ENCODE peak calls at places on chromosomes 2 and 18, in four cellular contexts. W is body of pancreas, V is IMR-90, E is tibial nerve. N is an unnamed sample.

GRCh38 chr2:190882831-190883582 is 2.4 kb downstream of the GLS start:
- DNase-seq in W (no peak), V (no peak), E (no peak), N (no peak)

GRCh38 chr2:7709907-7710306 is 792.7 kb downstream of the RNF144A start:
- DNase-seq in W (no peak), V (peak; percentile 31), E (no peak), N (no peak)

GRCh38 chr2:127884436-127884835 is 1.3 kb downstream of the AMMECR1L start:
- DNase-seq in W (no peak), V (peak; percentile 89), E (no peak), N (no peak)

GRCh38 chr18:68467966-68468365 is 246.9 kb downstream of the TMX3 start:
- DNase-seq in W (no peak), V (no peak), E (no peak), N (no peak)

GRCh38 chr18:42640160-42640559 is 475.3 kb downstream of the RIT2 start:
- DNase-seq in W (no peak), V (no peak), E (no peak), N (no peak)

GRCh38 chr2:119860924-119861323 is 101.2 kb downstream of the PTPN4 start:
- DNase-seq in W (no peak), V (no peak), E (no peak), N (no peak)

GRCh38 chr2:21362101-21362500 is 238.3 kb downstream of the TDRD15 start:
- DNase-seq in W (no peak), V (no peak), E (no peak), N (no peak)

GRCh38 chr2:18971069-18971378 is 381.7 kb upstream of the NT5C1B start:
- DNase-seq in W (no peak), V (no peak), E (no peak), N (no peak)

GRCh38 chr2:179558010-179558911 is 293.6 kb upstream of the SESTD1 start:
- DNase-seq in W (peak; percentile 15), V (no peak), E (no peak), N (no peak)

GRCh38 chr2:235946590-235946989 is 221.6 kb downstream of the GBX2 start:
- DNase-seq in W (no peak), V (no peak), E (no peak), N (no peak)

GRCh38 chr2:37333256-37333655 is 8.6 kb upstream of the PRKD3 start:
- DNase-seq in W (no peak), V (no peak), E (no peak), N (no peak)

GRCh38 chr2:24182507-24182906 is 7.7 kb downstream of the FAM228A start:
- DNase-seq in W (no peak), V (no peak), E (no peak), N (no peak)

GRCh38 chr2:65532937-65533336 is 100.5 kb upstream of the SPRED2 start:
- DNase-seq in W (no peak), V (no peak), E (no peak), N (no peak)

GRCh38 chr2:236998250-236998649 is 87.4 kb upstream of the COPS8 start:
- DNase-seq in W (peak; percentile 24), V (peak; percentile 9), E (no peak), N (no peak)

GRCh38 chr18:63144748-63145147 is 174.8 kb downstream of the BCL2 start:
- DNase-seq in W (no peak), V (no peak), E (no peak), N (no peak)

GRCh38 chr2:3423492-3424170 is 44.1 kb downstream of the TRAPPC12 start:
- DNase-seq in W (peak; percentile 41), V (peak; percentile 27), E (peak; percentile 76), N (no peak)

GRCh38 chr2:183105402-183106134 is 18.7 kb upstream of the NUP35 start:
- DNase-seq in W (no peak), V (peak; percentile 47), E (no peak), N (no peak)

GRCh38 chr2:23618265-23618664 is 233.3 kb downstream of the KLHL29 start:
- DNase-seq in W (no peak), V (no peak), E (no peak), N (no peak)

GRCh38 chr18:57697434-57697833 is 75.8 kb upstream of the NARS1 start:
- DNase-seq in W (no peak), V (no peak), E (no peak), N (no peak)

GRCh38 chr2:159155315-159155714 is 131.2 kb downstream of the WDSUB1 start:
- DNase-seq in W (peak; percentile 70), V (no peak), E (no peak), N (no peak)

GRCh38 chr2:160427629-160428424 is 65.8 kb downstream of the RBMS1 start:
- DNase-seq in W (no peak), V (peak; percentile 87), E (no peak), N (no peak)

GRCh38 chr18:9803698-9804516 is 81.9 kb upstream of the TXNDC2 start:
- DNase-seq in W (no peak), V (no peak), E (no peak), N (peak; percentile 57)

GRCh38 chr2:47002480-47003381 is 87.1 kb upstream of the MCFD2 start:
- DNase-seq in W (no peak), V (no peak), E (no peak), N (no peak)

GRCh38 chr2:144596074-144596871 is 76.4 kb upstream of the ZEB2 start:
- DNase-seq in W (no peak), V (peak; percentile 69), E (no peak), N (no peak)

GRCh38 chr2:11343626-11344341 is 652 bp downstream of the ROCK2 start:
- DNase-seq in W (peak; percentile 57), V (peak; percentile 20), E (no peak), N (peak; percentile 72)

GRCh38 chr2:199471443-199472057 is 13.8 kb upstream of the SATB2 start:
- DNase-seq in W (peak; percentile 70), V (peak; percentile 45), E (no peak), N (peak; percentile 83)

GRCh38 chr2:26438926-26439325 is 37.2 kb downstream of the DRC1 start:
- DNase-seq in W (no peak), V (no peak), E (no peak), N (no peak)

GRCh38 chr2:25482341-25482740 is 140.6 kb upstream of the DNMT3A start:
- DNase-seq in W (no peak), V (no peak), E (no peak), N (no peak)

GRCh38 chr2:203394519-203395227 is 66.5 kb downstream of the ABI2 start:
- DNase-seq in W (no peak), V (no peak), E (no peak), N (no peak)

GRCh38 chr2:110772383-110772755 is 40.0 kb downstream of the ACOXL start:
- DNase-seq in W (no peak), V (no peak), E (no peak), N (no peak)

GRCh38 chr2:74702001-74702715 is 48.1 kb downstream of the SEMA4F start:
- DNase-seq in W (no peak), V (no peak), E (no peak), N (no peak)

GRCh38 chr2:43481927-43482542 is 113.8 kb downstream of the THADA start:
- DNase-seq in W (no peak), V (no peak), E (no peak), N (no peak)

DNA sequence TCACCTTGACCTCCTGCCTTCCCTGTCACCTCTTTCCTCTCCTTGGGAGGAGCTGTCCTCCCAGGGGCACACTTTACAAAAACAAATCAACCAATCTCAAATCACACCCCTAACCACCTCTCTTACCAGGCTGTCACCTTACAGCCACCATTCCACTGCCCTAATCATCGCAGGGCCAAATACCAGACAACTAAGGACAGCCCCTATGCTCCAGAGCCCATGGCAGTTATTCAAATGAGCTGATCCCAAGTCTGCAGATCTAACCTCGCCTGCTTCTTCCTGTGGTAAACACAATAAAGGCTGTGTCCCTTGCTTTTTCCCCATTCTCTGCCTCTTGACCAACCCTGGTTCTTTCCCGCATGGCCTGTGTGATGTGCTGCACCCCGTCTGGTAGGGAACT is 154.2 kb upstream of the CNTNAP5 start:
- DNase-seq in W (no peak), V (no peak), E (no peak), N (no peak)
- H3K9me3 ChIP-seq in W (no peaks in the 10 kb centered on the region), V (peaks cover 8% of the 10 kb centered on the region), E (no peaks in the 10 kb centered on the region), N (no peaks in the 10 kb centered on the region)

DNA sequence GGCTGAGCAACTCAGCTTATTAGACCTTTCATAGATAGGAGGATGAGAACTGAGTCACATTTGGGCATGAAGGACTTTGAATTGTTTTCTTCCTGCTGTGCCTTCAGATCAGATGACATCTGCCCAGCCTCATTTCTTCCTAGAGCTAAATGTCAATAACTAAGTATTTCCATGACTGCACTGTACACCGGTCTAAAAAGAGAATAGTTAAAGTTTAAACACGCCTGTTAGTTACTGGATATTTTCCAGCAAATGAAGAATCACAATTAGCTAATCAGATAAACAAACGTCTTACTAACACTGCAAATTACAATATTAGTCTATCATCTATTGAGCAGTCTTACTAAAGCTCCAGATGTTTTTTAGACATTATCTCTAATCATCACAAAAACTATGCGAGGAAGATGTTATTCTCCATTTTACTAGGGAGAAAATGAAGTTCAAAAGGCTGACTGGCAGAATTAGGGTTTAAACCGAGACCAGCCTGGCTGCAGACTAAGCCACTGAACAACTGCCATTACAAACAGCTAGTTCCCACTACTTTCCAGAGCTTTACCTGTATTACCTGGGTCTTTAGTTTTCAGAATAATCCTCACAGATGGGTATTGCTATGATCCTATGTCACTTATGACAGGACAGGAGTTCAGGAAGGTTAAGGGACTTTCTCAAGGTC is 69.4 kb upstream of the ZNF397 start:
- DNase-seq in W (no peak), V (no peak), E (no peak), N (no peak)
- TF ChIP-seq POLR2A in W (no peak), V (no peak), E (no peak), N (no peak)

GRCh38 chr2:231384970-231385369 is 10.5 kb upstream of the B3GNT7 start:
- DNase-seq in W (no peak), V (no peak), E (no peak), N (no peak)
- H3K36me3 ChIP-seq in W (no peaks in the 10 kb centered on the region), V (no peaks in the 10 kb centered on the region), E (no peaks in the 10 kb centered on the region), N (no peaks in the 10 kb centered on the region)

GRCh38 chr2:49961346-49961745 is 807.0 kb upstream of the FSHR start:
- DNase-seq in W (no peak), V (no peak), E (no peak), N (no peak)
- H3K9me3 ChIP-seq in W (no peaks in the 10 kb centered on the region), V (peaks cover 6% of the 10 kb centered on the region), E (no peaks in the 10 kb centered on the region), N (no peaks in the 10 kb centered on the region)

GRCh38 chr2:217599906-217600305 is 402.9 kb downstream of the TNS1 start:
- DNase-seq in W (no peak), V (peak; percentile 29), E (no peak), N (no peak)
- TF ChIP-seq POLR2A in W (no peak), V (no peak), E (no peak), N (no peak)